ENCODE peak calls at places on chromosome 10, in six cellular contexts. One of them, this sample, is unnamed.
A peak's percentile ranks its signal among the peaks of the same experiment; 100 is the strongest.

GRCh38 chr10:75401569-75402485 is at the start of gene ZNF503:
- DNase-seq in HCT116: peak; percentile 94
- DNase-seq in GM12878: peak; percentile 27
- DNase-seq in K562: peak; percentile 71
- DNase-seq in HepG2: peak; percentile 98
- DNase-seq in H1: peak; percentile 81
- DNase-seq in this sample: peak; percentile 80

GRCh38 chr10:66717221-66717981 is 208.4 kb upstream of the LRRTM3 start:
- DNase-seq in HCT116: no peak
- DNase-seq in GM12878: no peak
- DNase-seq in K562: no peak
- DNase-seq in HepG2: no peak
- DNase-seq in H1: no peak
- DNase-seq in this sample: no peak

GRCh38 chr10:89295597-89295996 is 6.2 kb upstream of the IFIT2 start:
- DNase-seq in HCT116: no peak
- DNase-seq in GM12878: no peak
- DNase-seq in K562: no peak
- DNase-seq in HepG2: no peak
- DNase-seq in H1: no peak
- DNase-seq in this sample: no peak

GRCh38 chr10:82910301-82910700 is 1035.3 kb downstream of the NRG3 start:
- DNase-seq in HCT116: no peak
- DNase-seq in GM12878: no peak
- DNase-seq in K562: no peak
- DNase-seq in HepG2: no peak
- DNase-seq in H1: no peak
- DNase-seq in this sample: no peak

GRCh38 chr10:58175990-58176910 is 91.4 kb downstream of the IPMK start:
- DNase-seq in HCT116: no peak
- DNase-seq in GM12878: no peak
- DNase-seq in K562: no peak
- DNase-seq in HepG2: no peak
- DNase-seq in H1: no peak
- DNase-seq in this sample: no peak

GRCh38 chr10:103855424-103855823 is at the start of gene SH3PXD2A:
- DNase-seq in HCT116: no peak
- DNase-seq in GM12878: no peak
- DNase-seq in K562: no peak
- DNase-seq in HepG2: peak; percentile 19
- DNase-seq in H1: no peak
- DNase-seq in this sample: no peak

GRCh38 chr10:4801405-4801804 is 24.6 kb upstream of the AKR1E2 start:
- DNase-seq in HCT116: no peak
- DNase-seq in GM12878: no peak
- DNase-seq in K562: no peak
- DNase-seq in HepG2: no peak
- DNase-seq in H1: no peak
- DNase-seq in this sample: no peak

GRCh38 chr10:58743466-58744115 is 230.9 kb downstream of the BICC1 start:
- DNase-seq in HCT116: no peak
- DNase-seq in GM12878: no peak
- DNase-seq in K562: no peak
- DNase-seq in HepG2: no peak
- DNase-seq in H1: no peak
- DNase-seq in this sample: peak; percentile 15

GRCh38 chr10:67553266-67553665 is 142.7 kb downstream of the CTNNA3 start:
- DNase-seq in HCT116: no peak
- DNase-seq in GM12878: no peak
- DNase-seq in K562: no peak
- DNase-seq in HepG2: no peak
- DNase-seq in H1: no peak
- DNase-seq in this sample: no peak

GRCh38 chr10:33822774-33823173 is 488.3 kb upstream of the NRP1 start:
- DNase-seq in HCT116: no peak
- DNase-seq in GM12878: no peak
- DNase-seq in K562: no peak
- DNase-seq in HepG2: no peak
- DNase-seq in H1: no peak
- DNase-seq in this sample: no peak

GRCh38 chr10:130301026-130301892 is 165.1 kb downstream of the GLRX3 start:
- DNase-seq in HCT116: no peak
- DNase-seq in GM12878: no peak
- DNase-seq in K562: no peak
- DNase-seq in HepG2: no peak
- DNase-seq in H1: no peak
- DNase-seq in this sample: no peak

GRCh38 chr10:14532473-14533251 is 201.9 kb upstream of the FRMD4A start:
- DNase-seq in HCT116: no peak
- DNase-seq in GM12878: no peak
- DNase-seq in K562: no peak
- DNase-seq in HepG2: peak; percentile 95
- DNase-seq in H1: no peak
- DNase-seq in this sample: no peak

GRCh38 chr10:100811752-100812750 is 66.7 kb downstream of the PAX2 start:
- DNase-seq in HCT116: no peak
- DNase-seq in GM12878: no peak
- DNase-seq in K562: no peak
- DNase-seq in HepG2: no peak
- DNase-seq in H1: no peak
- DNase-seq in this sample: no peak

GRCh38 chr10:100810091-100810834 is 64.9 kb downstream of the PAX2 start:
- DNase-seq in HCT116: no peak
- DNase-seq in GM12878: no peak
- DNase-seq in K562: no peak
- DNase-seq in HepG2: no peak
- DNase-seq in H1: no peak
- DNase-seq in this sample: no peak

GRCh38 chr10:100810835-100811116 is 65.4 kb downstream of the PAX2 start:
- DNase-seq in HCT116: no peak
- DNase-seq in GM12878: no peak
- DNase-seq in K562: no peak
- DNase-seq in HepG2: no peak
- DNase-seq in H1: no peak
- DNase-seq in this sample: no peak

GRCh38 chr10:100812978-100813377 is 67.6 kb downstream of the PAX2 start:
- DNase-seq in HCT116: no peak
- DNase-seq in GM12878: no peak
- DNase-seq in K562: no peak
- DNase-seq in HepG2: no peak
- DNase-seq in H1: no peak
- DNase-seq in this sample: no peak

GRCh38 chr10:100811261-100811660 is 65.9 kb downstream of the PAX2 start:
- DNase-seq in HCT116: no peak
- DNase-seq in GM12878: no peak
- DNase-seq in K562: no peak
- DNase-seq in HepG2: no peak
- DNase-seq in H1: no peak
- DNase-seq in this sample: no peak
- H3K27me3 ChIP-seq in HCT116: no peaks in the 10 kb centered on the region
- H3K27me3 ChIP-seq in GM12878: peaks cover 4% of the 10 kb centered on the region
- H3K27me3 ChIP-seq in K562: peaks cover 68% of the 10 kb centered on the region
- H3K27me3 ChIP-seq in HepG2: peaks cover 84% of the 10 kb centered on the region
- H3K27me3 ChIP-seq in H1: no peaks in the 10 kb centered on the region
- H3K27me3 ChIP-seq in this sample: peaks cover 3% of the 10 kb centered on the region

GRCh38 chr10:72089618-72090017 is 1.3 kb upstream of the SPOCK2 start:
- DNase-seq in HCT116: no peak
- DNase-seq in GM12878: no peak
- DNase-seq in K562: no peak
- DNase-seq in HepG2: no peak
- DNase-seq in H1: no peak
- DNase-seq in this sample: no peak

GRCh38 chr10:72088879-72089585 is 681 bp upstream of the SPOCK2 start:
- DNase-seq in HCT116: no peak
- DNase-seq in GM12878: no peak
- DNase-seq in K562: no peak
- DNase-seq in HepG2: peak; percentile 42
- DNase-seq in H1: no peak
- DNase-seq in this sample: no peak

GRCh38 chr10:72087969-72088878 is at the start of gene SPOCK2:
- DNase-seq in HCT116: no peak
- DNase-seq in GM12878: no peak
- DNase-seq in K562: no peak
- DNase-seq in HepG2: no peak
- DNase-seq in H1: no peak
- DNase-seq in this sample: no peak

GRCh38 chr10:72092171-72092924 is 4.0 kb upstream of the SPOCK2 start:
- DNase-seq in HCT116: no peak
- DNase-seq in GM12878: no peak
- DNase-seq in K562: peak; percentile 9
- DNase-seq in HepG2: peak; percentile 16
- DNase-seq in H1: no peak
- DNase-seq in this sample: no peak

GRCh38 chr10:72090326-72090725 is 2.0 kb upstream of the SPOCK2 start:
- DNase-seq in HCT116: no peak
- DNase-seq in GM12878: no peak
- DNase-seq in K562: no peak
- DNase-seq in HepG2: no peak
- DNase-seq in H1: no peak
- DNase-seq in this sample: no peak
- TF ChIP-seq ZNF274 in HCT116: no peak
- TF ChIP-seq ZNF274 in GM12878: no peak
- TF ChIP-seq ZNF274 in K562: no peak
- TF ChIP-seq ZNF274 in HepG2: no peak
- TF ChIP-seq ZNF274 in H1: no peak
- TF ChIP-seq ZNF274 in this sample: no peak

DNA sequence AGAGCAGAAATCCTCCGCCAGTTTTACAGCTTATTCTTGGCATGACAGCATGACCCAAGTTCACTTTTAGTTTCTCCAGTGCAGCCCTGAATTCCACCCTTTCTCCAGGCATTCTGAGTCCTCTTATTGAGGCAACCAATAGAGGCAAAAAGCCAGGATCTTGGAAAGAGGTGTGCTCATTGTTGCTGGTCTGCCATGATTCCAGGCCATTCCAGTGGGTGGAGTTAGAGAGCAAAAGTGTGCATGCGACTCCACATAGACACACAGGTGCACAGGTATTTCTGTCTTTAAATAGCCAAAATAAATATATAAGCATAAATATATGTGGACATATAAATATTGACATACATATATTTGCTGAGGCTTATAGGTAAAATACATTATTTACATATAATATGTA is 224.7 kb upstream of the ADARB2 start:
- DNase-seq in HCT116: no peak
- DNase-seq in GM12878: no peak
- DNase-seq in K562: peak; percentile 10
- DNase-seq in HepG2: no peak
- DNase-seq in H1: no peak
- DNase-seq in this sample: no peak
- H3K27me3 ChIP-seq in HCT116: no peaks in the 10 kb centered on the region
- H3K27me3 ChIP-seq in GM12878: no peaks in the 10 kb centered on the region
- H3K27me3 ChIP-seq in K562: peaks cover 10% of the 10 kb centered on the region
- H3K27me3 ChIP-seq in HepG2: no peaks in the 10 kb centered on the region
- H3K27me3 ChIP-seq in H1: no peaks in the 10 kb centered on the region
- H3K27me3 ChIP-seq in this sample: no peaks in the 10 kb centered on the region

GRCh38 chr10:102420443-102420809 is 210 bp upstream of the FBXL15 start:
- DNase-seq in HCT116: no peak
- DNase-seq in GM12878: no peak
- DNase-seq in K562: peak; percentile 82
- DNase-seq in HepG2: no peak
- DNase-seq in H1: no peak
- DNase-seq in this sample: no peak
- TF ChIP-seq ZNF274 in HCT116: no peak
- TF ChIP-seq ZNF274 in GM12878: no peak
- TF ChIP-seq ZNF274 in K562: no peak
- TF ChIP-seq ZNF274 in HepG2: no peak
- TF ChIP-seq ZNF274 in H1: no peak
- TF ChIP-seq ZNF274 in this sample: no peak

DNA sequence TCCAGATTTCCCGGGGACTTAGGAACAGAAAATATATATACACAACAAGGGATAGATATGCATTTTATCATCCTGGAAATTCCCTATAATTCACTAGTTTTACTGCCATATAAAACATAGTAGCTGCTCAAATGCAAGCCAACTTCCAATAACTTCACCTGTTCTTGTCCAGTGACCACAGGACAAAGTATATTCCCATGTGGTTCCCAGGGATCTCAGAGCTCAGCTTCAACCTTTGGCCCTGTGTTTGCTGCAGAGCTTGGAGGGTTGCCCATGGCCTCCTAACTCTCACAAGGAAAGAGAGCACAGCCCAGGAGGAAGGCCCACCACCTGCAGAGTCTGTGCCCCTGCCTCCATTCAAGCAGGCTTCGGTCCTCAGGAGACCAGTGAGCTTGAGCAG is 4.5 kb upstream of the DRGX start:
- DNase-seq in HCT116: no peak
- DNase-seq in GM12878: no peak
- DNase-seq in K562: no peak
- DNase-seq in HepG2: no peak
- DNase-seq in H1: no peak
- DNase-seq in this sample: no peak
- H3K27me3 ChIP-seq in HCT116: peaks cover 53% of the 10 kb centered on the region
- H3K27me3 ChIP-seq in GM12878: peaks cover 9% of the 10 kb centered on the region
- H3K27me3 ChIP-seq in K562: peaks cover 63% of the 10 kb centered on the region
- H3K27me3 ChIP-seq in HepG2: peaks cover 62% of the 10 kb centered on the region
- H3K27me3 ChIP-seq in H1: peaks cover 47% of the 10 kb centered on the region
- H3K27me3 ChIP-seq in this sample: peaks cover 73% of the 10 kb centered on the region

This sample was measured in NT2/D1.